ENCODE peak calls at places on chromosomes 4 and X, in nine cellular contexts. V, M, I, P, U, Q, Z, T and W are unnamed samples.

GRCh38 chr4:53832549-53832948 is 231.9 kb downstream of the CHIC2 start:
- DNase-seq in V (no peak), M (no peak), I (no peak), P (no peak), U (no peak), Q (no peak), Z (no peak), T (no peak), W (no peak)

GRCh38 chrX:134013092-134013497 is 27.7 kb upstream of the GPC3 start:
- DNase-seq in V (peak; percentile 11), M (peak; percentile 57), I (no peak), P (peak; percentile 30), U (no peak), Q (no peak), Z (no peak), T (peak; percentile 23), W (no peak)

GRCh38 chr4:66956426-66956825 is 588.9 kb downstream of the CENPC start:
- DNase-seq in V (no peak), M (no peak), I (no peak), P (no peak), U (no peak), Q (no peak), Z (no peak), T (no peak), W (no peak)

GRCh38 chrX:49191033-49191871 is 5.1 kb upstream of the PRICKLE3 start:
- DNase-seq in V (peak; percentile 99), M (peak; percentile 100), I (peak; percentile 89), P (peak; percentile 97), U (peak; percentile 87), Q (peak; percentile 86), Z (peak; percentile 87), T (peak; percentile 100), W (peak; percentile 91)

GRCh38 chr4:105329081-105329480 is 144.8 kb downstream of the PPA2 start:
- DNase-seq in V (no peak), M (no peak), I (no peak), P (no peak), U (no peak), Q (no peak), Z (no peak), T (no peak), W (no peak)

GRCh38 chrX:113390531-113390930 is 549.9 kb upstream of the AMOT start:
- DNase-seq in V (no peak), M (no peak), I (no peak), P (peak; percentile 21), U (no peak), Q (no peak), Z (no peak), T (no peak), W (no peak)

GRCh38 chr4:122086338-122086737 is 65.8 kb upstream of the BLTP1 start:
- DNase-seq in V (no peak), M (no peak), I (no peak), P (no peak), U (no peak), Q (no peak), Z (no peak), T (peak; percentile 81), W (no peak)

GRCh38 chr4:155071962-155072361 is 136.5 kb upstream of the NPY2R start:
- DNase-seq in V (no peak), M (no peak), I (peak; percentile 11), P (no peak), U (peak; percentile 47), Q (no peak), Z (no peak), T (no peak), W (no peak)

GRCh38 chr4:154779362-154779947 is 1.6 kb upstream of the RBM46 start:
- DNase-seq in V (peak; percentile 8), M (peak; percentile 63), I (no peak), P (peak; percentile 57), U (peak; percentile 33), Q (no peak), Z (peak; percentile 15), T (peak; percentile 65), W (no peak)

GRCh38 chr4:101987623-101988243 is 197.2 kb downstream of the BANK1 start:
- DNase-seq in V (no peak), M (no peak), I (peak; percentile 18), P (no peak), U (no peak), Q (no peak), Z (no peak), T (no peak), W (no peak)

GRCh38 chr4:183729430-183730328 is 70.6 kb downstream of the TRAPPC11 start:
- DNase-seq in V (no peak), M (no peak), I (no peak), P (peak; percentile 67), U (no peak), Q (no peak), Z (no peak), T (no peak), W (no peak)

GRCh38 chr4:127575888-127576287 is 56.9 kb upstream of the INTU start:
- DNase-seq in V (no peak), M (no peak), I (no peak), P (no peak), U (no peak), Q (no peak), Z (no peak), T (no peak), W (no peak)

GRCh38 chr4:60589425-60589824 is 610.7 kb upstream of the ADGRL3 start:
- DNase-seq in V (no peak), M (no peak), I (no peak), P (no peak), U (no peak), Q (no peak), Z (no peak), T (no peak), W (no peak)

GRCh38 chr4:48943387-48943786 is 36.8 kb upstream of the OCIAD2 start:
- DNase-seq in V (no peak), M (no peak), I (no peak), P (peak; percentile 52), U (no peak), Q (no peak), Z (no peak), T (no peak), W (no peak)

GRCh38 chrX:109049416-109049815 is 313.1 kb upstream of the IRS4 start:
- DNase-seq in V (no peak), M (no peak), I (no peak), P (no peak), U (no peak), Q (no peak), Z (no peak), T (no peak), W (no peak)

DNA sequence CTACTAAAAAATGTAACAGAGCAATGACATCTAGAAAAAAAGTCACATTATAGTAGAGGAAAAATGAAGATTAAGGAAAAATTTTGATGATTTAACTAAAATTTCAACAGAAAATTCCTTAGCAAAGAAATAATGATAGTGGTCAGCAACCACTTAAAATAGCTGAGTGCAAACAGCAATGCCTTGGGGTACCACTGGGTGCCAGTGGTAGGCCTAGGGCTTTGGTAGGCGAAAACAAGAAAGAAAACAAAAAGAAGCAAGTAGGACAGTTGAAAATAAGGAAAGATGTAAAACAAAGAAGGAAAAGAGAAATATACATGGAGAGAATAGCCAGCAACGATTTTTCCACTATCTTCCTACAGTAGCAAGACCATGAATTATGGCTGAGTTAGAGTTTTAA is 313.5 kb upstream of the IRS4 start:
- DNase-seq in V (no peak), M (no peak), I (no peak), P (peak; percentile 9), U (no peak), Q (no peak), Z (no peak), T (no peak), W (no peak)
- TF ChIP-seq CTCF in V (no peak), M (peak; percentile 15), I (peak; percentile 52), P (peak; percentile 14), U (peak; percentile 31), Q (no peak), Z (no peak), T (no peak), W (peak; percentile 30)

GRCh38 chrX:106621836-106622235 is 10.1 kb downstream of the RADX start:
- DNase-seq in V (no peak), M (no peak), I (no peak), P (no peak), U (no peak), Q (no peak), Z (no peak), T (no peak), W (no peak)

GRCh38 chrX:106615041-106615440 is 3.3 kb downstream of the RADX start:
- DNase-seq in V (no peak), M (no peak), I (no peak), P (no peak), U (no peak), Q (no peak), Z (no peak), T (no peak), W (no peak)

GRCh38 chrX:106619797-106620196 is 8.0 kb downstream of the RADX start:
- DNase-seq in V (no peak), M (peak; percentile 16), I (no peak), P (peak; percentile 23), U (no peak), Q (no peak), Z (no peak), T (peak; percentile 29), W (no peak)
- TF ChIP-seq CTCF in V (peak; percentile 20), M (peak; percentile 45), I (peak; percentile 49), P (peak; percentile 43), U (peak; percentile 55), Q (no peak), Z (peak; percentile 20), T (peak; percentile 37), W (peak; percentile 38)

GRCh38 chr4:30744957-30745640 is 24.9 kb downstream of the PCDH7 start:
- DNase-seq in V (no peak), M (peak; percentile 60), I (no peak), P (no peak), U (no peak), Q (no peak), Z (no peak), T (no peak), W (no peak)

GRCh38 chr4:30746735-30747134 is 26.6 kb downstream of the PCDH7 start:
- DNase-seq in V (no peak), M (no peak), I (no peak), P (no peak), U (no peak), Q (no peak), Z (no peak), T (no peak), W (no peak)

GRCh38 chr4:30744386-30744785 is 24.2 kb downstream of the PCDH7 start:
- DNase-seq in V (no peak), M (no peak), I (no peak), P (no peak), U (peak; percentile 12), Q (no peak), Z (no peak), T (no peak), W (no peak)

GRCh38 chr4:30743897-30744296 is 23.7 kb downstream of the PCDH7 start:
- DNase-seq in V (no peak), M (no peak), I (no peak), P (no peak), U (no peak), Q (no peak), Z (no peak), T (no peak), W (no peak)
- TF ChIP-seq CTCF in V (no peak), M (no peak), I (no peak), P (no peak), U (no peak), Q (no peak), Z (no peak), T (no peak), W (no peak)

GRCh38 chrX:70973221-70973620 is 42.3 kb upstream of the SLC7A3 start:
- DNase-seq in V (no peak), M (no peak), I (no peak), P (no peak), U (no peak), Q (no peak), Z (no peak), T (no peak), W (no peak)

GRCh38 chrX:70969635-70970481 is 39.0 kb upstream of the SLC7A3 start:
- DNase-seq in V (peak; percentile 2), M (no peak), I (no peak), P (no peak), U (no peak), Q (no peak), Z (no peak), T (no peak), W (no peak)

GRCh38 chrX:70970482-70970999 is 39.6 kb upstream of the SLC7A3 start:
- DNase-seq in V (peak; percentile 36), M (peak; percentile 41), I (peak; percentile 2), P (peak; percentile 26), U (peak; percentile 17), Q (no peak), Z (peak; percentile 15), T (peak; percentile 36), W (no peak)
- TF ChIP-seq CTCF in V (no peak), M (no peak), I (peak; percentile 23), P (peak; percentile 36), U (peak; percentile 64), Q (peak; percentile 38), Z (peak; percentile 14), T (peak; percentile 15), W (peak; percentile 6)